ENCODE peak calls at places on chromosomes 12 and 14, in ten cellular contexts. One of them, this sample, is unnamed.

GRCh38 chr14:78253986-78254385 is 83.8 kb downstream of the NRXN3 start:
- DNase-seq in Peyer's patch: no peak
- DNase-seq in tibial artery: no peak
- DNase-seq in body of pancreas: no peak
- DNase-seq in mucosa of descending colon: no peak
- DNase-seq in AG04449: peak; percentile 46
- DNase-seq in foreskin fibroblast: no peak
- DNase-seq in neural progenitor cell: no peak
- DNase-seq in HFFc6: peak; percentile 69
- DNase-seq in cardiac fibroblast: peak; percentile 35
- DNase-seq in this sample: no peak

GRCh38 chr12:62966990-62967506 is 32.1 kb upstream of the PPM1H start:
- DNase-seq in HFFc6: no peak
- DNase-seq in neural progenitor cell: no peak
- DNase-seq in tibial artery: no peak
- DNase-seq in body of pancreas: no peak
- DNase-seq in Peyer's patch: no peak
- DNase-seq in mucosa of descending colon: no peak
- DNase-seq in foreskin fibroblast: no peak
- DNase-seq in cardiac fibroblast: no peak
- DNase-seq in AG04449: no peak
- DNase-seq in this sample: no peak

GRCh38 chr14:50599700-50600444 is 39.9 kb downstream of the ATL1 start:
- DNase-seq in foreskin fibroblast: peak; percentile 74
- DNase-seq in mucosa of descending colon: peak; percentile 24
- DNase-seq in AG04449: no peak
- DNase-seq in body of pancreas: no peak
- DNase-seq in neural progenitor cell: peak; percentile 49
- DNase-seq in tibial artery: no peak
- DNase-seq in HFFc6: peak; percentile 43
- DNase-seq in cardiac fibroblast: peak; percentile 72
- DNase-seq in Peyer's patch: no peak
- DNase-seq in this sample: peak; percentile 18

GRCh38 chr14:62957562-62957961 is 87.7 kb downstream of the KCNH5 start:
- DNase-seq in cardiac fibroblast: peak; percentile 96
- DNase-seq in body of pancreas: no peak
- DNase-seq in foreskin fibroblast: peak; percentile 92
- DNase-seq in HFFc6: peak; percentile 86
- DNase-seq in AG04449: peak; percentile 31
- DNase-seq in Peyer's patch: no peak
- DNase-seq in mucosa of descending colon: no peak
- DNase-seq in neural progenitor cell: no peak
- DNase-seq in tibial artery: no peak
- DNase-seq in this sample: no peak

GRCh38 chr12:46174061-46174662 is 94.7 kb downstream of the SLC38A1 start:
- DNase-seq in AG04449: no peak
- DNase-seq in foreskin fibroblast: no peak
- DNase-seq in HFFc6: no peak
- DNase-seq in mucosa of descending colon: no peak
- DNase-seq in cardiac fibroblast: no peak
- DNase-seq in neural progenitor cell: no peak
- DNase-seq in tibial artery: no peak
- DNase-seq in body of pancreas: no peak
- DNase-seq in Peyer's patch: no peak
- DNase-seq in this sample: no peak

GRCh38 chr12:104886418-104887401 is 71.4 kb downstream of the SLC41A2 start:
- DNase-seq in body of pancreas: no peak
- DNase-seq in AG04449: no peak
- DNase-seq in foreskin fibroblast: peak; percentile 89
- DNase-seq in HFFc6: peak; percentile 19
- DNase-seq in cardiac fibroblast: peak; percentile 77
- DNase-seq in tibial artery: no peak
- DNase-seq in neural progenitor cell: no peak
- DNase-seq in mucosa of descending colon: no peak
- DNase-seq in Peyer's patch: no peak
- DNase-seq in this sample: no peak

GRCh38 chr14:69094481-69094880 is 58.4 kb downstream of the DCAF5 start:
- DNase-seq in HFFc6: no peak
- DNase-seq in foreskin fibroblast: no peak
- DNase-seq in Peyer's patch: no peak
- DNase-seq in tibial artery: no peak
- DNase-seq in mucosa of descending colon: no peak
- DNase-seq in AG04449: no peak
- DNase-seq in cardiac fibroblast: no peak
- DNase-seq in body of pancreas: no peak
- DNase-seq in neural progenitor cell: no peak
- DNase-seq in this sample: no peak

GRCh38 chr14:23727566-23728335 is 91.6 kb downstream of the DHRS2 start:
- DNase-seq in neural progenitor cell: peak; percentile 26
- DNase-seq in Peyer's patch: no peak
- DNase-seq in mucosa of descending colon: peak; percentile 14
- DNase-seq in tibial artery: no peak
- DNase-seq in HFFc6: peak; percentile 69
- DNase-seq in foreskin fibroblast: peak; percentile 52
- DNase-seq in cardiac fibroblast: peak; percentile 56
- DNase-seq in body of pancreas: no peak
- DNase-seq in AG04449: no peak
- DNase-seq in this sample: peak; percentile 63

GRCh38 chr14:56121786-56122185 is 3.6 kb downstream of the PELI2 start:
- DNase-seq in Peyer's patch: no peak
- DNase-seq in HFFc6: no peak
- DNase-seq in cardiac fibroblast: peak; percentile 50
- DNase-seq in mucosa of descending colon: no peak
- DNase-seq in neural progenitor cell: no peak
- DNase-seq in AG04449: no peak
- DNase-seq in foreskin fibroblast: peak; percentile 55
- DNase-seq in tibial artery: no peak
- DNase-seq in body of pancreas: no peak
- DNase-seq in this sample: no peak

GRCh38 chr12:114823701-114824100 is 139.7 kb upstream of the TBX3 start:
- DNase-seq in mucosa of descending colon: no peak
- DNase-seq in HFFc6: no peak
- DNase-seq in cardiac fibroblast: no peak
- DNase-seq in Peyer's patch: no peak
- DNase-seq in foreskin fibroblast: no peak
- DNase-seq in body of pancreas: no peak
- DNase-seq in neural progenitor cell: no peak
- DNase-seq in AG04449: no peak
- DNase-seq in tibial artery: peak; percentile 37
- DNase-seq in this sample: no peak

GRCh38 chr14:89432226-89432625 is 15.2 kb upstream of the FOXN3 start:
- DNase-seq in Peyer's patch: no peak
- DNase-seq in mucosa of descending colon: peak; percentile 50
- DNase-seq in cardiac fibroblast: no peak
- DNase-seq in tibial artery: peak; percentile 51
- DNase-seq in HFFc6: no peak
- DNase-seq in AG04449: no peak
- DNase-seq in body of pancreas: no peak
- DNase-seq in foreskin fibroblast: no peak
- DNase-seq in neural progenitor cell: no peak
- DNase-seq in this sample: no peak

GRCh38 chr12:2291182-2291832 is 238.5 kb downstream of the CACNA1C start:
- DNase-seq in cardiac fibroblast: peak; percentile 68
- DNase-seq in HFFc6: no peak
- DNase-seq in AG04449: no peak
- DNase-seq in Peyer's patch: no peak
- DNase-seq in tibial artery: no peak
- DNase-seq in body of pancreas: peak; percentile 36
- DNase-seq in mucosa of descending colon: peak; percentile 58
- DNase-seq in neural progenitor cell: peak; percentile 57
- DNase-seq in foreskin fibroblast: peak; percentile 41
- DNase-seq in this sample: peak; percentile 79

GRCh38 chr14:100304825-100305445 is 1.3 kb downstream of the SLC25A29 start:
- DNase-seq in tibial artery: no peak
- DNase-seq in foreskin fibroblast: peak; percentile 64
- DNase-seq in Peyer's patch: no peak
- DNase-seq in cardiac fibroblast: peak; percentile 39
- DNase-seq in HFFc6: no peak
- DNase-seq in AG04449: no peak
- DNase-seq in neural progenitor cell: peak; percentile 80
- DNase-seq in mucosa of descending colon: peak; percentile 69
- DNase-seq in body of pancreas: peak; percentile 74
- DNase-seq in this sample: no peak

GRCh38 chr14:24179961-24180726 is 8.3 kb downstream of the REC8 start:
- DNase-seq in cardiac fibroblast: peak; percentile 88
- DNase-seq in HFFc6: peak; percentile 83
- DNase-seq in foreskin fibroblast: peak; percentile 88
- DNase-seq in body of pancreas: no peak
- DNase-seq in Peyer's patch: no peak
- DNase-seq in mucosa of descending colon: no peak
- DNase-seq in neural progenitor cell: no peak
- DNase-seq in AG04449: peak; percentile 21
- DNase-seq in tibial artery: no peak
- DNase-seq in this sample: no peak

GRCh38 chr12:20077618-20078017 is 290.7 kb upstream of the PDE3A start:
- DNase-seq in mucosa of descending colon: no peak
- DNase-seq in body of pancreas: no peak
- DNase-seq in Peyer's patch: no peak
- DNase-seq in cardiac fibroblast: no peak
- DNase-seq in tibial artery: no peak
- DNase-seq in AG04449: no peak
- DNase-seq in foreskin fibroblast: no peak
- DNase-seq in HFFc6: no peak
- DNase-seq in neural progenitor cell: peak; percentile 37
- DNase-seq in this sample: no peak

GRCh38 chr12:47949441-47950341 is 13.7 kb upstream of the TMEM106C start:
- DNase-seq in foreskin fibroblast: peak; percentile 91
- DNase-seq in mucosa of descending colon: peak; percentile 89
- DNase-seq in AG04449: peak; percentile 23
- DNase-seq in Peyer's patch: peak; percentile 32
- DNase-seq in tibial artery: peak; percentile 85
- DNase-seq in body of pancreas: peak; percentile 78
- DNase-seq in HFFc6: peak; percentile 59
- DNase-seq in neural progenitor cell: peak; percentile 91
- DNase-seq in cardiac fibroblast: peak; percentile 84
- DNase-seq in this sample: peak; percentile 86

GRCh38 chr14:22419620-22420019 is 169.4 kb downstream of the DAD1 start:
- DNase-seq in body of pancreas: no peak
- DNase-seq in tibial artery: no peak
- DNase-seq in Peyer's patch: no peak
- DNase-seq in HFFc6: no peak
- DNase-seq in foreskin fibroblast: no peak
- DNase-seq in neural progenitor cell: no peak
- DNase-seq in AG04449: no peak
- DNase-seq in mucosa of descending colon: no peak
- DNase-seq in cardiac fibroblast: no peak
- DNase-seq in this sample: no peak

GRCh38 chr12:68956466-68956865 is 23.5 kb upstream of the CPM start:
- DNase-seq in cardiac fibroblast: no peak
- DNase-seq in HFFc6: no peak
- DNase-seq in body of pancreas: no peak
- DNase-seq in neural progenitor cell: no peak
- DNase-seq in foreskin fibroblast: no peak
- DNase-seq in tibial artery: no peak
- DNase-seq in AG04449: no peak
- DNase-seq in mucosa of descending colon: no peak
- DNase-seq in Peyer's patch: no peak
- DNase-seq in this sample: no peak

DNA sequence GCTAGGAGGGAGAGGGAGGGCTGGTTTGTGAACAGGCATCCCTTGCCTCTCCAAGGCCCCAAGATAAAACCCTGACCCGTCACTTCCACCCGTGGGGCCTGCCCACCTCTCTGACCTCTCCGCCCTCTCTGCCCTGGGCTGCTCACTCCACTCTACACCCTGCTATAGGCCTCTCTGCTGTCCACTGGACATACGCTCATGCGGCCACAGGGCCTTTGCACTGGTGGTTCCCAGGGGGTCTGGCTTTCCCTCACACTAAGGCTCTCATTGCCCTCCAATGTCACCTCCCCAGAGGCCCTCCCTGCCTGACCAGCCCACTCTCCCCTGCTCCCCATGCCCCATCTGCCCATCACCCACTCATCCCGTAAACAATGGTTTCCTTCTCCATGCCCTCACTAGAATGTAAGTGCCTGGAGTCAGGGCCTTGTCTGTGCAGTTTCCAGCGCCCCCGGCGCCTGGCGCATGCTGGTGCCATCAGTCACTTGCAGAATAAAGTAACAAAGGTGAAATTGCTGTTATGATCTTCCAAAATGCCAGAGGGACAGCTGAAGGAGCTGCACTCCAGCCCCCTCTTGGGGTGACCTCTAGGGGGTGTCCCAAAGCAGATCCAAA is 73.6 kb downstream of the RFLNA start:
- DNase-seq in Peyer's patch: no peak
- DNase-seq in mucosa of descending colon: no peak
- DNase-seq in body of pancreas: no peak
- DNase-seq in tibial artery: no peak
- DNase-seq in foreskin fibroblast: no peak
- DNase-seq in neural progenitor cell: no peak
- DNase-seq in cardiac fibroblast: no peak
- DNase-seq in HFFc6: no peak
- DNase-seq in AG04449: no peak
- DNase-seq in this sample: no peak
- TF ChIP-seq CTCF in Peyer's patch: no peak
- TF ChIP-seq CTCF in mucosa of descending colon: no peak
- TF ChIP-seq CTCF in body of pancreas: no peak
- TF ChIP-seq CTCF in tibial artery: no peak
- TF ChIP-seq CTCF in foreskin fibroblast: no peak
- TF ChIP-seq CTCF in neural progenitor cell: no peak
- TF ChIP-seq CTCF in cardiac fibroblast: no peak
- TF ChIP-seq CTCF in HFFc6: no peak
- TF ChIP-seq CTCF in AG04449: no peak
- TF ChIP-seq CTCF in this sample: no peak

GRCh38 chr12:11812558-11813421 is 163.3 kb downstream of the ETV6 start:
- DNase-seq in HFFc6: no peak
- DNase-seq in neural progenitor cell: peak; percentile 89
- DNase-seq in Peyer's patch: peak; percentile 57
- DNase-seq in tibial artery: no peak
- DNase-seq in body of pancreas: no peak
- DNase-seq in cardiac fibroblast: peak; percentile 25
- DNase-seq in mucosa of descending colon: peak; percentile 51
- DNase-seq in foreskin fibroblast: peak; percentile 39
- DNase-seq in AG04449: no peak
- DNase-seq in this sample: peak; percentile 34
- TF ChIP-seq CTCF in HFFc6: no peak
- TF ChIP-seq CTCF in neural progenitor cell: peak; percentile 42
- TF ChIP-seq CTCF in Peyer's patch: peak; percentile 3
- TF ChIP-seq CTCF in tibial artery: peak; percentile 3
- TF ChIP-seq CTCF in body of pancreas: no peak
- TF ChIP-seq CTCF in cardiac fibroblast: peak; percentile 15
- TF ChIP-seq CTCF in mucosa of descending colon: no peak
- TF ChIP-seq CTCF in foreskin fibroblast: no peak
- TF ChIP-seq CTCF in AG04449: peak; percentile 18
- TF ChIP-seq CTCF in this sample: peak; percentile 24

GRCh38 chr14:80977103-80977728 is 21.8 kb downstream of the TSHR start:
- DNase-seq in foreskin fibroblast: no peak
- DNase-seq in HFFc6: no peak
- DNase-seq in Peyer's patch: no peak
- DNase-seq in AG04449: no peak
- DNase-seq in body of pancreas: no peak
- DNase-seq in mucosa of descending colon: peak; percentile 54
- DNase-seq in neural progenitor cell: no peak
- DNase-seq in tibial artery: no peak
- DNase-seq in cardiac fibroblast: no peak
- DNase-seq in this sample: no peak
- TF ChIP-seq CTCF in foreskin fibroblast: no peak
- TF ChIP-seq CTCF in HFFc6: peak; percentile 24
- TF ChIP-seq CTCF in Peyer's patch: no peak
- TF ChIP-seq CTCF in AG04449: no peak
- TF ChIP-seq CTCF in body of pancreas: no peak
- TF ChIP-seq CTCF in mucosa of descending colon: no peak
- TF ChIP-seq CTCF in neural progenitor cell: peak; percentile 21
- TF ChIP-seq CTCF in tibial artery: no peak
- TF ChIP-seq CTCF in cardiac fibroblast: no peak
- TF ChIP-seq CTCF in this sample: no peak

GRCh38 chr12:54028324-54029201 is at the start of gene HOXC6:
- DNase-seq in body of pancreas: no peak
- DNase-seq in tibial artery: peak; percentile 40
- DNase-seq in Peyer's patch: no peak
- DNase-seq in AG04449: no peak
- DNase-seq in HFFc6: no peak
- DNase-seq in cardiac fibroblast: peak; percentile 7
- DNase-seq in foreskin fibroblast: peak; percentile 48
- DNase-seq in mucosa of descending colon: no peak
- DNase-seq in neural progenitor cell: no peak
- DNase-seq in this sample: no peak
- TF ChIP-seq CTCF in body of pancreas: no peak
- TF ChIP-seq CTCF in tibial artery: no peak
- TF ChIP-seq CTCF in Peyer's patch: no peak
- TF ChIP-seq CTCF in AG04449: no peak
- TF ChIP-seq CTCF in HFFc6: no peak
- TF ChIP-seq CTCF in cardiac fibroblast: no peak
- TF ChIP-seq CTCF in foreskin fibroblast: no peak
- TF ChIP-seq CTCF in mucosa of descending colon: no peak
- TF ChIP-seq CTCF in neural progenitor cell: no peak
- TF ChIP-seq CTCF in this sample: no peak

This sample was measured in GM13977.